ENCODE peak calls at places on chromosomes 6 and 20, in five cellular contexts. T, Z, C, H and W are unnamed samples.

GRCh38 chr20:62088258-62089127 is 22.8 kb upstream of the TAF4 start:
- DNase-seq in T (peak), Z (no peak), C (no peak), H (no peak), W (peak)

GRCh38 chr6:167345348-167345747 is 20.5 kb downstream of the TTLL2 start:
- DNase-seq in T (no peak), C (no peak), Z (no peak), H (no peak), W (no peak)

GRCh38 chr20:53926428-53927028 is 143.9 kb downstream of the BCAS1 start:
- DNase-seq in H (no peak), T (peak), C (peak), Z (no peak), W (peak)

GRCh38 chr6:166996406-166996805 is 2.8 kb upstream of the CEP43 start:
- DNase-seq in Z (no peak), H (no peak), T (peak), C (peak), W (peak)

GRCh38 chr20:13028673-13029072 is 19.9 kb downstream of the SPTLC3 start:
- DNase-seq in C (no peak), Z (no peak), H (no peak), T (no peak), W (no peak)

GRCh38 chr6:80535914-80536565 is 429.6 kb downstream of the BCKDHB start:
- DNase-seq in Z (no peak), T (no peak), C (no peak), H (no peak), W (no peak)

GRCh38 chr6:22409487-22409886 is 112.7 kb upstream of the PRL start:
- DNase-seq in Z (no peak), T (no peak), C (no peak), H (no peak), W (no peak)

GRCh38 chr6:130781557-130781956 is 45.6 kb upstream of the SMLR1 start:
- DNase-seq in C (no peak), T (no peak), H (no peak), Z (no peak), W (no peak)

GRCh38 chr6:166588691-166589333 is 2.3 kb upstream of the RAMACL start:
- DNase-seq in C (no peak), Z (peak), T (peak), H (no peak), W (peak)

GRCh38 chr6:110181131-110182027 is 1.2 kb downstream of the CDC40 start:
- DNase-seq in T (peak), H (no peak), C (peak), Z (no peak), W (no peak)

GRCh38 chr20:37298190-37298939 is 8.9 kb downstream of the MANBAL start:
- DNase-seq in H (no peak), T (peak), C (no peak), Z (no peak), W (no peak)

GRCh38 chr6:85680388-85680787 is 37.7 kb upstream of the SYNCRIP start:
- DNase-seq in Z (no peak), T (peak), H (no peak), C (no peak), W (no peak)

GRCh38 chr6:149128489-149129145 is 188.9 kb upstream of the TAB2 start:
- DNase-seq in T (no peak), H (no peak), Z (no peak), C (no peak), W (no peak)

GRCh38 chr6:151551223-151551857 is 57.5 kb downstream of the CCDC170 start:
- DNase-seq in T (peak), Z (no peak), H (no peak), C (no peak), W (no peak)

GRCh38 chr20:45828589-45828988 is 1.5 kb upstream of the TNNC2 start:
- DNase-seq in Z (no peak), H (no peak), T (no peak), C (no peak), W (no peak)

GRCh38 chr6:373773-374724 is 17.5 kb upstream of the IRF4 start:
- DNase-seq in Z (peak), H (peak), T (no peak), C (no peak), W (no peak)
- TF ChIP-seq CTCF in Z (peak), H (no peak), T (no peak), C (no peak), W (peak)

DNA sequence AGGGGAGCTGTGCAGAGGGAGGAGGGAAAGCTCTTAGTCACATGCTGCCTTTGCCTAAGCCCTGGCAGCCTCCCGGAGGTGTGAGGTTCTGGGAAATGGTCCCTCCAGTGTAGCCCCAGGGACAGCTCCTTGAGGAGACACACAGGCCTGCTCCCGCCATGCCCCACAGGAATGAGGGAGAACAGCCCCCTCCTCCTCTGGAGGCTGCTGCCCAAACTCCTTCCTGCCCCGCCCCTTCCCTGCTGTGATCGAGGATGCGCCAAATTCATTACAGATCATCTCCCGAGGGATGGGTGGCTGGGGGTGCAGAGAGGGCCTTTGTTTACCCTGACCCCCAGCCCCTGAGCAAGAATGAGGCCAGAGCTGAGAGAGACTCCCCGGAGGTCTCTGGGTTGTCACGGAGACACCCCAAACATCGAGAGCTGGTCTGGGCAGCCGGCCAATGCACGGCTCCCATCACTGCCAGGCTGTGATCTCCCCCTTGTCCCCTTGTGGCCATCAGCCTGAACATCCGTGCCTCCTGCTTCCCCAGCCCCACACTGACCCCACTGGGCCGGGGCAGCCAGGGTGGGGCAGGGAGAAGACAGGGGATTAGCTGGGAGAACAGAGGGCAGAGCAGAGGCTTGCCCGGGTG is 8.4 kb downstream of the CYP21A2 start:
- DNase-seq in C (no peak), Z (peak), T (no peak), H (no peak), W (peak)
- TF ChIP-seq CTCF in C (no peak), Z (no peak), T (no peak), H (no peak), W (no peak)

DNA sequence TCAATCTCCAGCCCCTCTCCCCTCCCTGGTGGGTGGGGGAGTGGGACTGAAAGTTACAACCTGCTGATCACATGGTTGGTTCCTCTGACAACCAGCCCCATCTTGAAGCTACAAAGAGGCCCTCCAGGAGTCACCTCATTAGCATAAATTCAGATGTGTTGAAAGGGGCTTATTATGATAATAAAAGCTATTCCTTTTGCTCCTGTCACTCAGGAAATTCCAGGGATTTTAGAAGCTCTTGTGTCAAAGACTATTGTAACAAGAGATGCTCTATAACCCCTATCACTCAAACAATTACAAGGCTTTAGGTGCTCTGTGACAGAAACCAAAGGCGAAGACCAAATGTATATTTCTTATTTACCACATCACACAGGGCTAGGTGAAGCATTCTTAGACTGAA is 30.1 kb upstream of the MBOAT1 start:
- DNase-seq in Z (no peak), H (no peak), T (no peak), C (no peak), W (no peak)
- TF ChIP-seq CTCF in Z (no peak), H (no peak), T (no peak), C (no peak), W (no peak)

GRCh38 chr6:5398530-5398929 is 137.2 kb downstream of the FARS2 start:
- DNase-seq in Z (no peak), H (no peak), C (no peak), T (peak), W (peak)

GRCh38 chr6:5399391-5399790 is 138.1 kb downstream of the FARS2 start:
- DNase-seq in T (no peak), H (no peak), Z (no peak), C (no peak), W (no peak)

GRCh38 chr6:5394280-5394679 is 133.0 kb downstream of the FARS2 start:
- DNase-seq in Z (no peak), H (no peak), T (no peak), C (no peak), W (no peak)

GRCh38 chr6:5390177-5390576 is 128.9 kb downstream of the FARS2 start:
- DNase-seq in T (no peak), C (no peak), Z (no peak), H (no peak), W (no peak)

GRCh38 chr6:5395719-5396118 is 134.4 kb downstream of the FARS2 start:
- DNase-seq in C (no peak), H (no peak), T (no peak), Z (no peak), W (no peak)
- TF ChIP-seq CTCF in C (no peak), H (no peak), T (no peak), Z (no peak), W (no peak)

DNA sequence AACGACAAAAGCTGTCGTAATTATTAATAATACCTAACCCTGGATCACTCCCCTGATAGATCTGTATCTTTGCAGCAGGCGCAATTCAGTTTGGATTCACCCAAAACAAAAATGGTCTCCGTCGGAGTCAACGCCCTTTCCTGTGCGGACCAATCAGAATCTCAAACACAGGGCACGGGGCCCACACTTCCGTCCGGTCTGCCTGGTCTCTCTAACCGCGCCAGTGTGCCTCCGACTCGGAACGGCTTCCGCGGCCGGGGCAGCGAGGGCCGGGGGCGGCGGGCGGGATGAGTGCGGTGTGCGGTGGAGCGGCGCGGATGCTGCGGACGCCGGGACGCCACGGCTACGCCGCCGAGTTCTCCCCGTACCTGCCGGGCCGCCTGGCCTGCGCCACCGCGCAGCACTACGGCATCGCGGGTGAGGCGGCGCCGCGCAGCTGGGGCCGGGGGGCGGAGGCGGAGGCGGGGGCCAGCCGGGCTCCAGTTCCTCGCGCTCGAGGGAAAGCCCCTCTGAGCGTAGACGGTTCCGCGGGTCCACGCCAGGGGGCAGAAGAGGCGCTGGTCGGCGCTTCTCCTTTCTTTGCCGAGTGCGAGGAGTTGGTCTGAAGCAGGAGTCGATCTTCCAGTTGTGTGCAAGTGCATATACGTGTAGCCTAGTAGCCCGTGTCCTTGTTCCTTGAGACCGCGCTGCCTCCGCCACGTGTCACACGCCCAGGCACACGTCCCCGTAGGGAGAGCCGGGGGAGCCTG is at the start of gene PEX7:
- DNase-seq in H (peak), Z (peak), C (peak), T (peak), W (peak)
- TF ChIP-seq CTCF in H (peak), Z (peak), C (peak), T (peak), W (peak)

GRCh38 chr20:59744756-59745155 is 140.4 kb downstream of the PHACTR3 start:
- DNase-seq in Z (no peak), H (no peak), T (no peak), C (no peak), W (no peak)

GRCh38 chr20:59743308-59743707 is 139.0 kb downstream of the PHACTR3 start:
- DNase-seq in Z (no peak), H (no peak), T (no peak), C (no peak), W (no peak)

GRCh38 chr20:59742351-59743095 is 138.2 kb downstream of the PHACTR3 start:
- DNase-seq in H (no peak), Z (no peak), T (no peak), C (no peak), W (no peak)

GRCh38 chr20:59745201-59745600 is 140.9 kb downstream of the PHACTR3 start:
- DNase-seq in Z (no peak), C (no peak), H (no peak), T (no peak), W (no peak)

DNA sequence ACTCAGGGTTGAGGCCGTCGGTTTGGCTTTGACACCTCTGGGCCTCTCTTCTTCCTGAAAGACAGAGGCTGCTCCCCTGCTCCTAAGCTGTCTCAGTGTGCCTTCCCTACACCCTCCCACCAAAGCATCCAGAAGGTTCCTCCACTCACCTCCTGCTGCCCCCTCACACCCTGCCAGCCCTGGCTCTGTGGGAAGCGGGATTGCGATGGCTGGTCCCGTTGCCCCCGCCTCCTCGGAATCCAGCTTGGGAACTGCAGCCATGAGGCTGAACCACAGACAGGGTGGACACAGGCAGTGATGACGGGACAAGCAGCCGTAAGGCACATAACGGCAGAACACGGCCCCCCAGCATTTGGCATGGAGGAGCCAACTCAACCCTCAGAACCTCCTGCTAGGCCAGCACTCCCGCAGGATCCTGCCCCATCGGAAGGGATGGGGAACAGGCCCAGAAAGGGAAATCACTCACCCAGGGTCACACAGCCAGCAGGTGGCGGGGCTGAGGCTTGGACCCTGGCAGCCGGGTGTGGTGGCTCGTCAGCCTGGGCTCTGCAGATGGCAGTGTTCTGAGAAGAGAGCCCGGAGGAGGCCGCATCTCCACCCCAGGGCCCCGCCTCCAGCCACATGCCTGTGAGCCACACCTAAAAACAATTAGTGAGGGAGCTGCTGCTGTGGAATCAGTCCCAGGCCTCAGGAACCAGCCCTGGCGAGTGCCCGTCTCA is 139.6 kb downstream of the PHACTR3 start:
- DNase-seq in C (no peak), H (no peak), T (peak), Z (no peak), W (no peak)
- TF ChIP-seq CTCF in C (no peak), H (no peak), T (peak), Z (no peak), W (no peak)

GRCh38 chr6:26288155-26288554 is 76.8 kb upstream of the BTN3A2 start:
- DNase-seq in C (no peak), T (no peak), Z (no peak), H (no peak), W (no peak)

GRCh38 chr6:26280409-26280808 is 84.6 kb upstream of the BTN3A2 start:
- DNase-seq in Z (no peak), C (no peak), T (no peak), H (no peak), W (no peak)

GRCh38 chr6:26284537-26285142 is 80.4 kb upstream of the BTN3A2 start:
- DNase-seq in C (peak), T (peak), Z (peak), H (peak), W (peak)

GRCh38 chr6:26286168-26286854 is 78.7 kb upstream of the BTN3A2 start:
- DNase-seq in C (peak), T (peak), Z (peak), H (peak), W (peak)

DNA sequence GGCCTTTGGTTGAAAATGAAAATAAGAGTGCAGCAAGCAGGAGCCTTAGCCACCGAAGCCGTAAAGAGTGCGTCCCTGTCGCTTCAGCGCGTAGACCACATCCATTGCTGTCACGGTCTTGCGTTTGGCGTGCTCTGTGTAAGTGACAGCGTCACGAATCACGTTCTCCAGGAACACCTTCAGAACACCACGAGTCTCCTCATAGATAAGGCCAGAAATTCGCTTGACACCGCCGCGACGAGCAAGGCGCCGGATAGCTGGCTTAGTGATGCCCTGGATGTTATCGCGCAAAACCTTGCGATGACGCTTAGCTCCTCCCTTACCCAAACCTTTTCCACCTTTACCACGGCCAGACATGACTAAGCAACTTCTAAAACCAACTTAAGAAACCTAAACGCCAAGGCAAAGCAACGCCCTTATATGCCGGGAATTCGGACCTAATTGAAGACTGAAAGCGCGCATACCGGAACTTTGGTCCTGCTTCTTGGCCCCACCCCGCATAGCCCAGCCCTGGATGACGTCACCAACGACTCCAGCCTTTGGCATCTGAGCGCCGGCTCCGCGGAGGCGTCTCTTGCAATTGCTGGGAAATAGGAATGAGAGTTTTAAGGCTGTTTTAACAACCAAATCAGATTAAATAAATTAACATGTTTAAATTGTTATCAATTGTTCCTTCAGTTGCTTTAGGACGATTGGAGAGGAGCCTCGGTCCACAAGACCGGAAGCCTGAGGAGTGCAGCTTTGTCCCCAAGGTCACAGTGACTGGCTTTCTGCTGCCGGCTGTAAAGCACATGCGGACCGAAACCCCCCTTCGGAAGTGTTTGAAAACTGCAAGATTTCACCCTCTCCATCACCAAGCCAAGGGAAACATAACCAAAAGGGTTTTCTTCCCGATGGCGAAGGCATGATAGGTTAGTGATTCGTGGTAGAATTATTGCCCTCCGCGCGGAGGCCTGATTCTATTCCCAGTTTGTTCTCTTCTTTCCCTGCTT is 79.6 kb upstream of the BTN3A2 start:
- DNase-seq in C (peak), H (peak), Z (peak), T (peak), W (peak)
- TF ChIP-seq CTCF in C (peak), H (no peak), Z (no peak), T (no peak), W (no peak)

DNA sequence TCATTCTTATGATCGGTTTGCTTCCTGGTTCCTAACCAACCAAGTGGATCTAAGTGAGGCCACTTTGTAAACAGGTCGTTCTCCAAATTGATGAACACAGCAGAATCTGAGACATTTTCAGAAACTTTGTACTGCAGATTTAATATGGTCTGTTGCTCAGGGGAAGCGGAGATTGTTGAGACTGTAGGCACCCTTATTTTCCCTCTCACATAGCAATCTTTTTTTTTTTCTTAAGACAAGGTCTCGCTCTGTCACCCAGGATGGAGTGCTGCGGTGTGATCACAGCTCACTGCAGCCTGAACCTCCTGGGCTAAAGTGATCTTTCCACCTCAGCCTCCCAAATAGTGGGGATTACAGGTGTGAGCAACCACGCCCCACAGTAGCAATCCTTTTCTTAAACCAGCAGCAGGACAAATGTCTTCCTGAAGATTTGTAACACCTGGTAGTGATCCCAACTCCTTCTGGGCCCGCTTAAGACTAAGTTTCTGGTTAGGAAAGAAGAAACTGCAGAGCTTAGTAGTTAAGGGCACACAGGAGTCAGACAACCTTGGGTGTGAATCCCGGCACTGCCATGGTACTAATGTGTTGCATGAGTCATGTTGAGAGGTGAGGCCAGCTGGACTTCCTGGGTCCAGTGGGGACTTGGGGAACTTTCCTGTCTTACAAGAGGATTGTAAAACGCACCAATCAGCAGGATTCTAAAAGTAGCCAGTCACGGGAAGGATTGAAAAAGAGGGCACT is 48.4 kb upstream of the EZR start:
- DNase-seq in T (no peak), C (no peak), Z (no peak), H (no peak), W (no peak)
- TF ChIP-seq CTCF in T (no peak), C (no peak), Z (no peak), H (no peak), W (no peak)